ENCODE peak calls at places on chromosomes 3 and 15, in four cellular contexts. W is thyroid gland; P is CD8-positive, alpha-beta memory T cell; H is ovary. O is an unnamed sample. For H3K4me1, the result is how much of the 10 kb centered on the place peaks cover.

GRCh38 chr3:25804676-25805075 is 14.8 kb downstream of the OXSM start:
- DNase-seq in P (no peak), H (no peak), W (no peak), O (no peak)

GRCh38 chr3:32855350-32855953 is 37.7 kb downstream of the TRIM71 start:
- DNase-seq in W (no peak), P (no peak), H (no peak), O (no peak)

GRCh38 chr15:64934023-64934422 is 22.3 kb downstream of the ANKDD1A start:
- DNase-seq in P (no peak), H (no peak), W (no peak), O (no peak)

GRCh38 chr3:134941820-134942219 is 146.8 kb downstream of the EPHB1 start:
- DNase-seq in H (no peak), P (no peak), W (no peak), O (no peak)

GRCh38 chr3:112778298-112779008 is 68.2 kb downstream of the CD200R1L start:
- DNase-seq in H (no peak), P (no peak), W (no peak), O (no peak)

GRCh38 chr3:24158756-24159155 is 213.7 kb downstream of the NR1D2 start:
- DNase-seq in W (no peak), H (no peak), P (no peak), O (no peak)

GRCh38 chr3:179969525-179969924 is 67.2 kb downstream of the PEX5L start:
- DNase-seq in P (no peak), W (no peak), H (no peak), O (no peak)

GRCh38 chr3:99777708-99778107 is 40.0 kb upstream of the CMSS1 start:
- DNase-seq in P (no peak), W (no peak), H (no peak), O (no peak)

GRCh38 chr15:88144921-88145320 is 111.6 kb downstream of the NTRK3 start:
- DNase-seq in P (no peak), W (no peak), H (no peak), O (no peak)

GRCh38 chr3:190265795-190266194 is 56.5 kb downstream of the CLDN1 start:
- DNase-seq in W (no peak), P (no peak), H (no peak), O (no peak)

GRCh38 chr3:53921296-53921695 is 29.6 kb upstream of the SELENOK start:
- DNase-seq in H (no peak), W (peak), P (no peak), O (no peak)

GRCh38 chr3:195178124-195178910 is 92.6 kb downstream of the XXYLT1 start:
- DNase-seq in P (no peak), W (peak), H (no peak), O (no peak)

GRCh38 chr15:48721061-48721810 is 75.7 kb upstream of the FBN1 start:
- DNase-seq in P (no peak), W (no peak), H (no peak), O (no peak)

DNA sequence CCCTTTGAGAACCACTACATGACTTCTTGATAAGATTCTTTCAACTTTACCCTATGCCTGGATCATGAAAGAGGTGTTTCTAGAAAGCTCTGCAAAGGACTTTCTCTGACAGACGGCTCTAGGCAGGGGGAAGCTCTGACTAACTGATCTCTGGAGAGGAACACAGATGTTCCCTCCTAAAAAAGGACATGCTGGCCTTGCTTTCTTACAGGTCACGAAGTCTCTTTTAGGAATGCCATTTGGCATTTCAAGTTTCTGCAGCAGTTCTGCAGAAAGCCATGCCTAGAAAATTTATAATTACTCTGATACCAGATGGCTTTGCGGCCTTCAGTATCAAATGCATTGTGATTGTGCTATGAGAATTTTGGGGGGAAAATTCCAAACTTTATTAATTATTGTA is 275.4 kb upstream of the CTDSPL start:
- DNase-seq in W (no peak), H (no peak), P (no peak), O (no peak)
- H3K4me1 ChIP-seq in W (under half), H (under half), P (under half), O (under half)

GRCh38 chr3:107957506-107957905 is 133.3 kb downstream of the CD47 start:
- DNase-seq in P (no peak), W (no peak), H (no peak), O (no peak)

GRCh38 chr3:107956991-107957467 is 133.8 kb downstream of the CD47 start:
- DNase-seq in H (peak), P (no peak), W (peak), O (peak)

GRCh38 chr3:107954845-107955244 is 136.0 kb downstream of the CD47 start:
- DNase-seq in H (no peak), P (no peak), W (no peak), O (no peak)

GRCh38 chr3:107959767-107960166 is 131.1 kb downstream of the CD47 start:
- DNase-seq in P (no peak), W (no peak), H (no peak), O (no peak)

GRCh38 chr3:107958151-107958550 is 132.7 kb downstream of the CD47 start:
- DNase-seq in H (no peak), P (no peak), W (no peak), O (no peak)
- H3K27ac ChIP-seq in H (no peak), P (no peak), W (no peak), O (peak)

DNA sequence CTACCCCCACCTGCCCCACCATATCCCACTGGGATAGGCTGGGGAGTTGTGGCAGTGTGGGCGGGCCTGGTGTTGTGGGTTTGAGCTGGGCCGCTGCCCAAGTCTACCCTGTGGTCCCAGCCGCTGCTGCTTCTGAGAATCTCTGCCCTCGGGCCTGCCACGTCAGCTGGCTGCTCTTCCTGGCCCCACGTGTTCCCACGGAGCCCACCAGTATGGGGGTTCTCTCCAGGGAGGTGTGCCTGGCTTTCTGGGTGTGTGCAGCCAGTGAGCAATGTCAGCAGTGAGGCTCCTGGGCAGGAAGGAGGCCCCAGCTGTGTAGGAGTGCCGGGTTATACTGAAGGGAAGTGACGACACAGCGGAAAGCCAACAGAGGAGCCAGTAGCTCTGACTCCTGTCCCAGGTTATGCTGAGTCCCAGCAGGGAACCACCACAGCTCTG is 10.5 kb downstream of the GNAI2 start:
- DNase-seq in P (peak), H (no peak), W (no peak), O (peak)
- H3K4me1 ChIP-seq in P (half or more), H (under half), W (half or more), O (half or more)

GRCh38 chr3:42061042-42061710 is 30.0 kb upstream of the TRAK1 start:
- DNase-seq in P (no peak), H (no peak), W (no peak), O (no peak)
- H3K27ac ChIP-seq in P (no peak), H (no peak), W (peak), O (peak)

DNA sequence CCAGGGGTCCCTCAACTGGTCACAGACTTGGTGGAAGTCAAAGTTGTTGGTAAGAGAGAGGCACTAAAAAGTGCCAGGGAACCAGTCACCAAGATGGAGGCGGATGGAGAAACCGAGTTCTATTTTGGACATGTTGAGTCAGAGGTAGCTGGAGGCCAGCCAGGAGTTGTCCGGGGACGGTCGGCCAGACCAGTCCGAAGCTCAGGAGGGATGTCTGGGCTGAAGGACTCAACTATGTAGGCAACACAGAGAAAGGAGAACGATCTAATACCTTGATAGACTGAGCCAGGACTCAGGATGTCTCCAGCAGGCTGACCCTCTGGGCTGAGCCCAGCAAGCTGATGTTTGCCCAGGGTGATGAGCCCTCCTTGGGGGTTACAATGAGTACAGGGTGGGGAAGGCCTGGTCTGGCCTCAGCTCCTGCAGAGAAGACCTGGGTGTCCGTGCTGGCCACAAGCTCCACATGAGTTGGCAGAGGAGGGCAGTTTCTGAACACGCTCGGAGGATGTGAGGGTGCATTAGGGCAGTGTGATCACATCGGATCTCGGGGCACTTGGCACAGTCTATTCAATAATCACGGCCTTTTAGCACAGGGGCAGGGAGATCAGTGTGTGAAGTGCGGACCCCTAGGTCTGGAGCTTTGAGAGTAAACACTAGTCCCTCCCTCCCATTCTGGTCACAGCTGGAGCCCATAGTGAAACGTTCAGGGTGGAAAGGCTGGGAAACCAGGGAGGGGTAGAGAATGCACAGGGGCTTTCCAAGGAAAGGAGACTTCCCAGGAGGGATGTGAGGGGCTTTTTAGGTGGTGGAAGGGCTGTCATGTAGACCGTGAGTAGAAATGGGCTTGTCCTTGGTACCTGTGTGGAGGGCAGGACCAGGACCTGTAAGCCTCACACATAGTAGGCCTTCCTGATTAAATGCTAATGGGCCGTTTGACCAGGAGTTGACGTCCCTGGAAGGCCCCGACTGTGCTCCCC is 111.9 kb downstream of the ETFA start:
- DNase-seq in W (no peak), H (no peak), P (no peak), O (peak)
- H3K4me1 ChIP-seq in W (under half), H (under half), P (under half), O (under half)

GRCh38 chr3:116046350-116046749 is 398.9 kb downstream of the LSAMP start:
- DNase-seq in W (no peak), H (no peak), P (no peak), O (no peak)

GRCh38 chr3:116050311-116050710 is 395.0 kb downstream of the LSAMP start:
- DNase-seq in P (no peak), W (no peak), H (no peak), O (no peak)

GRCh38 chr3:116040152-116040551 is 405.1 kb downstream of the LSAMP start:
- DNase-seq in P (no peak), W (no peak), H (no peak), O (no peak)

GRCh38 chr3:116048991-116049390 is 396.3 kb downstream of the LSAMP start:
- DNase-seq in W (no peak), H (no peak), P (no peak), O (no peak)

GRCh38 chr3:116045251-116045770 is 400.0 kb downstream of the LSAMP start:
- DNase-seq in H (no peak), P (no peak), W (no peak), O (no peak)
- H3K27ac ChIP-seq in H (no peak), P (peak), W (no peak), O (no peak)

GRCh38 chr15:39447881-39448280 is 133.0 kb upstream of the THBS1 start:
- DNase-seq in P (no peak), H (no peak), W (no peak), O (no peak)
- H3K4me1 ChIP-seq in P (under half), H (under half), W (under half), O (under half)

GRCh38 chr15:75811616-75812015 is 31.6 kb upstream of the UBE2Q2 start:
- DNase-seq in H (no peak), W (no peak), P (no peak), O (no peak)
- H3K27ac ChIP-seq in H (no peak), W (no peak), P (no peak), O (no peak)